ENCODE peak calls at places on chromosomes 4 and X, in four cellular contexts. N is AG04449, H is lung, X is heart right ventricle. I is an unnamed sample.

GRCh38 chrX:28960063-28960462 is 372.8 kb downstream of the IL1RAPL1 start:
- DNase-seq in N (no peak), H (no peak), X (no peak), I (no peak)

GRCh38 chr4:174794706-174795105 is 34.3 kb downstream of the GLRA3 start:
- DNase-seq in N (no peak), H (no peak), X (no peak), I (no peak)

GRCh38 chrX:153828723-153829548 is 1.4 kb downstream of the PDZD4 start:
- DNase-seq in N (no peak), H (no peak), X (no peak), I (no peak)

GRCh38 chr4:14528921-14529320 is 473.4 kb upstream of the CPEB2 start:
- DNase-seq in N (no peak), H (no peak), X (no peak), I (no peak)

GRCh38 chr4:95114521-95114920 is 356.8 kb downstream of the BMPR1B start:
- DNase-seq in N (no peak), H (no peak), X (no peak), I (no peak)

GRCh38 chr4:161143375-161143774 is 1020.4 kb downstream of the FSTL5 start:
- DNase-seq in N (no peak), H (no peak), X (no peak), I (no peak)

GRCh38 chr4:122765702-122766352 is 33.3 kb downstream of the BBS12 start:
- DNase-seq in N (no peak), H (no peak), X (no peak), I (peak; percentile 63)

GRCh38 chrX:17442898-17443297 is 67.9 kb downstream of the NHS start:
- DNase-seq in N (no peak), H (no peak), X (no peak), I (no peak)

GRCh38 chr4:180150818-180151217 is 2092.4 kb upstream of the TENM3 start:
- DNase-seq in N (no peak), H (no peak), X (no peak), I (no peak)

GRCh38 chr4:169013396-169013795 is 3.3 kb upstream of the CBR4 start:
- DNase-seq in N (no peak), H (no peak), X (no peak), I (no peak)

GRCh38 chr4:2796261-2797187 is 3.6 kb downstream of the SH3BP2 start:
- DNase-seq in N (no peak), H (no peak), X (no peak), I (peak; percentile 31)

GRCh38 chr4:26458104-26458503 is 32.2 kb downstream of the CCKAR start:
- DNase-seq in N (peak; percentile 72), H (no peak), X (no peak), I (peak; percentile 17)

GRCh38 chr4:20447103-20447502 is 195.4 kb downstream of the SLIT2 start:
- DNase-seq in N (no peak), H (no peak), X (no peak), I (no peak)

GRCh38 chr4:112448211-112448745 is 67.7 kb downstream of the NEUROG2 start:
- DNase-seq in N (no peak), H (no peak), X (no peak), I (peak; percentile 8)

GRCh38 chr4:110643096-110643495 is 20.2 kb upstream of the PITX2 start:
- DNase-seq in N (no peak), H (no peak), X (no peak), I (no peak)

GRCh38 chrX:30301977-30302376 is 7.2 kb downstream of the NR0B1 start:
- DNase-seq in N (no peak), H (no peak), X (no peak), I (no peak)

GRCh38 chr4:98199247-98199646 is 56.0 kb upstream of the STPG2 start:
- DNase-seq in N (no peak), H (no peak), X (peak; percentile 15), I (no peak)

GRCh38 chr4:5212255-5213032 is 161.2 kb downstream of the STK32B start:
- DNase-seq in N (no peak), H (no peak), X (no peak), I (no peak)

GRCh38 chr4:105712766-105713165 is 4.2 kb downstream of the GSTCD start:
- DNase-seq in N (no peak), H (no peak), X (no peak), I (no peak)

GRCh38 chr4:161642708-161643107 is 521.1 kb downstream of the FSTL5 start:
- DNase-seq in N (no peak), H (no peak), X (no peak), I (no peak)

GRCh38 chr4:14916554-14917304 is 85.6 kb upstream of the CPEB2 start:
- DNase-seq in N (no peak), H (no peak), X (no peak), I (no peak)

GRCh38 chrX:133792198-133792953 is 193.0 kb downstream of the GPC3 start:
- DNase-seq in N (no peak), H (peak; percentile 69), X (peak; percentile 35), I (peak; percentile 32)

GRCh38 chr4:53905281-53905934 is 159.0 kb downstream of the CHIC2 start:
- DNase-seq in N (no peak), H (no peak), X (no peak), I (no peak)

GRCh38 chrX:153984351-153985178 is 12.0 kb downstream of the TMEM187 start:
- DNase-seq in N (no peak), H (no peak), X (no peak), I (no peak)

GRCh38 chrX:107118322-107119147 is at the start of gene RBM41:
- DNase-seq in N (peak; percentile 16), H (peak; percentile 70), X (peak; percentile 68), I (peak; percentile 23)

GRCh38 chr4:150867148-150867547 is 147.9 kb downstream of the LRBA start:
- DNase-seq in N (peak; percentile 14), H (no peak), X (no peak), I (peak; percentile 56)

GRCh38 chr4:122156819-122157218 is 4.7 kb downstream of the BLTP1 start:
- DNase-seq in N (no peak), H (no peak), X (no peak), I (no peak)

GRCh38 chrX:122770581-122770980 is 413.5 kb upstream of the GRIA3 start:
- DNase-seq in N (no peak), H (no peak), X (no peak), I (no peak)

GRCh38 chrX:69124108-69124507 is 41.1 kb downstream of the PJA1 start:
- DNase-seq in N (no peak), H (no peak), X (no peak), I (no peak)

GRCh38 chrX:16573781-16574180 is 76.2 kb upstream of the S100G start:
- DNase-seq in N (peak; percentile 36), H (no peak), X (no peak), I (peak; percentile 8)

GRCh38 chr4:4408576-4409335 is 21.9 kb downstream of the NSG1 start:
- DNase-seq in N (no peak), H (no peak), X (no peak), I (no peak)

GRCh38 chr4:75469896-75470295 is 44.3 kb downstream of the RCHY1 start:
- DNase-seq in N (no peak), H (no peak), X (no peak), I (no peak)

GRCh38 chr4:6222761-6223292 is 22.5 kb upstream of the JAKMIP1 start:
- DNase-seq in N (no peak), H (no peak), X (no peak), I (no peak)

GRCh38 chr4:88242144-88242543 is 42.2 kb downstream of the PPM1K start:
- DNase-seq in N (no peak), H (no peak), X (no peak), I (no peak)

GRCh38 chr4:3765271-3766206 is 646 bp upstream of the ADRA2C start:
- DNase-seq in N (no peak), H (no peak), X (peak; percentile 31), I (peak; percentile 4)

DNA sequence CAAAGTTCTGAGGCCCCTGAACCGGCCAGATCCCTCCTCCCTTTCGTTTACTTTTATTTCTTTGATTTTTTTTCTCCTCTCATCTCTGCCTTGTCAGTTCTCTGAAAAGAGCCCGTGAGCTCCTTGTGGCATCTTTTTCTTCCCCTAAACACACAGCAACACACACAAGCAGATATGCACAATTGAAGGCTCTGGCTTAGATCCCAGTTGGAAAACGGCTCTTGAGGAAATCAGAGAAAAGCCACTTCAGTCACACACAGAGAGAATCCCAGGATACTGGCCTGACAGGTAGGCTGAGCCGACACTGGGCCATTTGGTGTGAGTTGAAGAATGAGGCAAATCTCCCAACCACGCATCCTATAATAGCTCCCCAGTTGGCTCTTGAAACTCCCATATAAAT is 12.9 kb downstream of the DIPK2B start:
- DNase-seq in N (no peak), H (no peak), X (no peak), I (no peak)
- H3K4me3 ChIP-seq in N (peak overlapping the region; percentile 58), H (no peak overlapping the region), X (peak overlapping the region; percentile 51), I (peak overlapping the region; percentile 47)

GRCh38 chr4:171002246-171002645 is 811.0 kb upstream of the GALNTL6 start:
- DNase-seq in N (no peak), H (no peak), X (no peak), I (no peak)

DNA sequence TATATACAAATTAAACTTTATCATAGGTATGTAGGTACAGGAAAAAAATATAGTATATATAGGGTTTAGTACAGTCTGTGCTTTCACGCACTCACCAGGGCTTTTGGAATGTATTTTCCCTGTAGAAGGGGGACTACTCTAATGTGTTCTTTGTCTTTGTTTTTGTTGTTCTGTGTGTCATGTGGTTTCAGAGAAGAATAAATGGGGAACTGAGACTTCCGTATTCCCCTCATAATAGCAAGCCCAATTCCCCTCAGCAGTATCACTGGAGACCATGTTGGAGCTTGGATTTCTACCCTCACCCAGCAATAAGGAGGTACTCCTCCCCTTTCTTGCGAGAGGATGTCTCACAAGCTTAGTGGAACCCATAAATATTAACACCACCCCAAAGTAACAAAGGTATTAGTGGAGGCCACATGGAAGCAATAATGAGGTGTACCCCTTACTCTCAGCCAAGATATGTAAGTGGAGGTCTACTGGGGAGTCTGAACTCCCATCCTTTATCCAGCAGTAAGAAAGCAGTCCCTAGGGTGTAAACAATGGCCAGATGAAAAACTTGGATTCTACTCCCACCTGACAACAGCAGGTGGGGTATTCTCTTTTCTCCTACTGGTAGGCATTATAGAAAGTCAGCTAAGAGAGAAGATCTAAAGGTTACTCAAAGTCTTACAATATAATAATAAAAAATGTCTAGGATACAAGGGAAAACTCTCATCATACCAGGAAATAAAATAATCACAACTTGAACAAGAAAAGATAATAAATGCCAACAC is 805.4 kb upstream of the GALNTL6 start:
- DNase-seq in N (no peak), H (no peak), X (no peak), I (no peak)
- TF ChIP-seq CTCF in N (no peak), H (no peak), X (no peak), I (no peak)

GRCh38 chr4:12242354-12242753 is 813.7 kb upstream of the HS3ST1 start:
- DNase-seq in N (no peak), H (no peak), X (no peak), I (no peak)
- H3K4me3 ChIP-seq in N (no peak overlapping the region), H (no peak overlapping the region), X (no peak overlapping the region), I (no peak overlapping the region)

GRCh38 chr4:154743683-154744340 is at the start of gene LRAT:
- DNase-seq in N (no peak), H (peak; percentile 71), X (peak; percentile 17), I (no peak)
- TF ChIP-seq CTCF in N (no peak), H (no peak), X (no peak), I (no peak)

DNA sequence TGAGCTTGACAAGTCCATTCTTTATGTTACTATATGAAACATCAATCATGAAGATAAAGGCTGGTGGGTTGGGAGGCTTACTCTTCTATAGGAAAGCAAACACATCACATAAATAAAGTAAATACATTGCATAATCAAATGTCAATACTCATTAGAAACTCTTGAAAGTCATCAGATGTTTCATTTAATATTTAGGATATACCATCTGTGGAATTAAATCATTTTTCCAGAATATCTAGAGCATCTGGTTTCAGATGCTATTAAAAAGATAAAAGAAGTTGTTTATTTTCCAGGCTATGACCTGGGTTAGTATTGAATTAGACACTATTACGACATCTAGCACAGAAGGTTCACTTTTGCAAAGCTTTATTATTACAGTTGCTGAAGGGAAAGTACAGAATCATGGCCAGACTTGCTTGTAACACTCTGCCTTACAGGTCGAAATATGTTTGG is 72.6 kb downstream of the METTL14 start:
- DNase-seq in N (no peak), H (no peak), X (no peak), I (no peak)
- H3K4me3 ChIP-seq in N (no peak overlapping the region), H (no peak overlapping the region), X (no peak overlapping the region), I (no peak overlapping the region)